ENCODE peak calls at places on chromosome 10, in six cellular contexts. F is OCI-LY7, J is WERI-Rb-1, T is body of pancreas, H is AG04450, D is endodermal cell. G is an unnamed sample.
A peak's percentile ranks its signal among the peaks of the same experiment; 100 is the strongest.

GRCh38 chr10:70619271-70620019 is 16.9 kb upstream of the PRF1 start:
- DNase-seq in F (no peak), T (no peak), H (no peak), J (no peak), D (no peak), G (no peak)

GRCh38 chr10:103661951-103662405 is 168.5 kb downstream of the NEURL1 start:
- DNase-seq in J (no peak), F (no peak), H (no peak), T (no peak), D (no peak), G (no peak)

GRCh38 chr10:129531969-129532660 is 65.1 kb downstream of the MGMT start:
- DNase-seq in H (no peak), T (no peak), J (no peak), D (no peak), F (no peak), G (peak; percentile 40)

GRCh38 chr10:132506711-132507466 is 30.7 kb upstream of the INPP5A start:
- DNase-seq in H (no peak), T (no peak), F (no peak), D (peak; percentile 28), J (no peak), G (peak; percentile 69)

GRCh38 chr10:80878330-80878729 is 340.6 kb downstream of the SH2D4B start:
- DNase-seq in H (no peak), J (no peak), T (no peak), F (no peak), D (no peak), G (no peak)

GRCh38 chr10:14453593-14453992 is 122.9 kb upstream of the FRMD4A start:
- DNase-seq in D (no peak), J (no peak), F (no peak), T (no peak), H (no peak), G (no peak)

GRCh38 chr10:100895896-100896295 is 16.9 kb upstream of the SLF2 start:
- DNase-seq in H (no peak), F (no peak), J (peak; percentile 90), T (no peak), D (no peak), G (no peak)

GRCh38 chr10:79022565-79023488 is 45.9 kb upstream of the ZMIZ1 start:
- DNase-seq in D (peak; percentile 88), T (no peak), H (no peak), J (no peak), F (peak; percentile 79), G (peak; percentile 20)

GRCh38 chr10:45578384-45578946 is 94.1 kb downstream of the ZFAND4 start:
- DNase-seq in H (no peak), D (no peak), T (no peak), F (no peak), J (no peak), G (no peak)

GRCh38 chr10:95421782-95422181 is 131.0 kb upstream of the PDLIM1 start:
- DNase-seq in J (no peak), D (no peak), F (no peak), T (no peak), H (no peak), G (no peak)

GRCh38 chr10:48659790-48660189 is 24.9 kb upstream of the WDFY4 start:
- DNase-seq in J (no peak), H (no peak), T (no peak), D (no peak), F (peak; percentile 65), G (no peak)

GRCh38 chr10:131246775-131247174 is 64.7 kb downstream of the TCERG1L start:
- DNase-seq in J (no peak), H (no peak), F (no peak), T (no peak), D (no peak), G (no peak)

GRCh38 chr10:78756604-78757442 is 311.9 kb upstream of the ZMIZ1 start:
- DNase-seq in T (peak; percentile 74), H (peak; percentile 79), F (no peak), D (peak; percentile 70), J (no peak), G (peak; percentile 84)

GRCh38 chr10:104274762-104275721 is 6.1 kb downstream of the GSTO2 start:
- DNase-seq in F (peak; percentile 55), T (peak; percentile 67), J (no peak), D (peak; percentile 91), H (no peak), G (no peak)

GRCh38 chr10:79293841-79294705 is 53.2 kb upstream of the PPIF start:
- DNase-seq in H (peak; percentile 18), D (no peak), F (no peak), J (no peak), T (no peak), G (no peak)

GRCh38 chr10:14553434-14553833 is 221.3 kb downstream of the FAM107B start:
- DNase-seq in F (no peak), H (no peak), J (no peak), D (no peak), T (no peak), G (no peak)

GRCh38 chr10:131074682-131075081 is 236.8 kb downstream of the TCERG1L start:
- DNase-seq in T (no peak), D (no peak), H (no peak), F (no peak), J (no peak), G (no peak)

GRCh38 chr10:70296406-70296899 is 12.6 kb upstream of the NPFFR1 start:
- DNase-seq in T (peak; percentile 96), H (peak; percentile 73), D (no peak), J (no peak), F (no peak), G (peak; percentile 62)

GRCh38 chr10:35854661-35855060 is 212.6 kb upstream of the FZD8 start:
- DNase-seq in F (no peak), T (no peak), H (peak; percentile 57), J (no peak), D (no peak), G (no peak)

GRCh38 chr10:124004372-124004928 is 88.9 kb downstream of the CHST15 start:
- DNase-seq in H (no peak), F (no peak), D (peak; percentile 39), T (no peak), J (no peak), G (no peak)

GRCh38 chr10:16856092-16856491 is 38.9 kb upstream of the RSU1 start:
- DNase-seq in H (no peak), J (no peak), F (no peak), T (no peak), D (no peak), G (no peak)

GRCh38 chr10:71632896-71633600 is 86.5 kb downstream of the C10orf105 start:
- DNase-seq in J (peak; percentile 44), F (no peak), D (no peak), H (no peak), T (no peak), G (no peak)

GRCh38 chr10:78470267-78471103 is 436.8 kb downstream of the RPS24 start:
- DNase-seq in J (no peak), D (no peak), T (peak; percentile 32), F (no peak), H (no peak), G (no peak)

GRCh38 chr10:77163670-77164348 is 473.8 kb downstream of the KCNMA1 start:
- DNase-seq in D (no peak), J (peak; percentile 15), T (peak; percentile 18), F (no peak), H (peak; percentile 86), G (peak; percentile 74)

DNA sequence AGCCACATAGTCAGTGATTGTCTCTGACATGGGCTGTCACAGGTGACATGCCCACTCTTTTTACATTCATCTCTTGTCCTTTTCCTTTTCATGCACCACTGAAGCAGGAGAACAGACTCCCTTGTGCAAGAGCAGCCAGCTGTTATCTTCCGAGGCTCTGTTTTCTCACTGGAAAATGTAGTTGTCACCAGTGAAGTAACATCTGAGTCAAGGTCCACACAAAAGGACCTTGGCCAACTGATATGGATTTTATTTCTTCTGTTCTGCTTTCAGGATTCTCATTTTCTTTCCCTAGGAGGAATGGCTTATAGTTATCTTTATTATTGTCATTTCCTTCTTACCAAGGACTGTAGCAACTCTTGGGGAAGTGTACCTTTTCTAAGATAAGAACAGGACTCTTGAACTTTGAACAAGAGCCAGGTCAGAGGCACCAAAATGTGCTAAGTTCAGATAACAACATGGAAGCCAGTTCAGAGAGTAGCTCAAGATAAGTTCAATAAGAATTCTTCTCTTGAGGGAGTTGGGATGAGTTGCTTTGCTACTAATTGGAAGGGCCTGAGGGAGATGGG is 22.7 kb downstream of the AVPI1 start:
- DNase-seq in J (no peak), D (no peak), T (no peak), F (no peak), H (no peak), G (no peak)
- TF ChIP-seq CTCF in J (no peak), D (no peak), T (no peak), F (no peak), H (no peak), G (no peak)

GRCh38 chr10:97407952-97408248 is 6.8 kb upstream of the RRP12 start:
- DNase-seq in J (no peak), D (no peak), F (no peak), H (no peak), T (no peak), G (no peak)

GRCh38 chr10:97406064-97406463 is 4.9 kb upstream of the RRP12 start:
- DNase-seq in H (no peak), D (no peak), F (no peak), J (no peak), T (no peak), G (no peak)

GRCh38 chr10:97404044-97404443 is 2.9 kb upstream of the RRP12 start:
- DNase-seq in H (no peak), F (no peak), T (no peak), J (no peak), D (no peak), G (no peak)

GRCh38 chr10:97408496-97408992 is 7.4 kb upstream of the RRP12 start:
- DNase-seq in T (no peak), D (no peak), F (no peak), H (no peak), J (no peak), G (no peak)

DNA sequence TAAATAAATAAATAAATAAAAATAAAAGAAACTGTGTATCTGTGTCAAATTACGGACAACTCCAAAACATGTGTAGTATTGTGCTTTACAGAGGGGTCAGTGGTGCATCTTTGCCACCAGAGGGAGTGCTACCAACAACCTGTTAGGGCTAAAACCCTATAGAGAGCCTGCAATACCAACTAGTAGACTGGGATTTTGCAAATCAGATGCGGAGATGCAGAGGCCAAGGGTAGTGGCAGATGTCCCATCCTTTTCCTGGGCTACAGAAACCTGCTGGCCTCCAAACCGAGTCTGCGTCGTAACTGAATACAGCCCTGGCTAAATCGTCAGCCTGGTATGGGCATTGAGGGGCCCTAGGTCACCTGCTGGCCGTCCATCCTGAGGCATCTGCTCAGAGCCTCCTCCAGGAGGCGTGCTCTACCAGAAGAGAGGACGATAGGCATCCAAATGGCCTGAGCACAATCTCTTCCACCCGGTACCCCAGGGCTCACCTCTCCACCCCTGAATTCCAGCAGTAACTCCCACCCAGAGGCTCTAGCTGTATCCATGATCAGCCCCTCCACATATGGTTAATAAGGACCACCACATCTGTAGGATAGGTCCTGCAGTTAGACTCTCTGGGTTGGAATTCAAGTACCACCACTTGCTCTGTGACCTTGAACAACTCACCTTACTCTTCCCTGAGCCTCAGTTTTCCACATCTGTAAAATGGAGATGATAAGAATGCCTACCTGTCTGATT is 6.2 kb upstream of the RRP12 start:
- DNase-seq in D (peak; percentile 93), J (peak; percentile 88), H (peak; percentile 57), T (peak; percentile 63), F (peak; percentile 89), G (no peak)
- H3K4me3 ChIP-seq in D (no peak overlapping the region), J (peak overlapping the region; percentile 39), H (no peak overlapping the region), T (no peak overlapping the region), F (peak overlapping the region; percentile 54), G (no peak overlapping the region)

GRCh38 chr10:68208424-68209042 is 23.4 kb downstream of the ATOH7 start:
- DNase-seq in T (peak; percentile 37), D (peak; percentile 95), J (peak; percentile 87), H (no peak), F (peak; percentile 70), G (peak; percentile 56)
- TF ChIP-seq CTCF in T (peak; percentile 20), D (peak; percentile 89), J (peak; percentile 89), H (peak; percentile 72), F (peak; percentile 79), G (peak; percentile 68)

GRCh38 chr10:120978589-120979252 is 127.6 kb downstream of the WDR11 start:
- DNase-seq in T (no peak), J (peak; percentile 65), H (no peak), D (no peak), F (no peak), G (no peak)
- H3K4me3 ChIP-seq in T (no peak overlapping the region), J (peak overlapping the region; percentile 50), H (no peak overlapping the region), D (no peak overlapping the region), F (no peak overlapping the region), G (no peak overlapping the region)

G was measured in astrocyte of the cerebellum.